ENCODE peak calls at places on chromosome 7, in six cellular contexts. W is transverse colon, M is endothelial cell of umbilical vein, X is adrenal gland, F is ovary, T is esophagus muscularis mucosa. J is an unnamed sample.

GRCh38 chr7:103870664-103871063 is 118.8 kb downstream of the RELN start:
- DNase-seq in X (no peak), F (no peak), W (no peak), T (no peak), M (no peak), J (no peak)

GRCh38 chr7:28408105-28408973 is 4.0 kb upstream of the CREB5 start:
- DNase-seq in W (peak), T (no peak), X (no peak), M (no peak), F (peak), J (no peak)

GRCh38 chr7:106111671-106112117 is 418 bp downstream of the SYPL1 start:
- DNase-seq in X (peak), F (no peak), M (no peak), T (no peak), W (peak), J (peak)

GRCh38 chr7:50342616-50343114 is 38.1 kb downstream of the IKZF1 start:
- DNase-seq in T (no peak), M (no peak), W (peak), F (no peak), X (no peak), J (peak)

GRCh38 chr7:95874129-95874528 is 101.8 kb downstream of the DYNC1I1 start:
- DNase-seq in T (no peak), W (no peak), F (no peak), X (no peak), M (peak), J (no peak)

GRCh38 chr7:22633954-22634474 is 93.0 kb upstream of the IL6 start:
- DNase-seq in X (no peak), F (no peak), W (no peak), T (no peak), M (no peak), J (no peak)

GRCh38 chr7:43247757-43248156 is 135.3 kb downstream of the HECW1 start:
- DNase-seq in T (no peak), F (no peak), X (no peak), W (no peak), M (no peak), J (no peak)

GRCh38 chr7:39265912-39266591 is 288.3 kb downstream of the POU6F2 start:
- DNase-seq in W (no peak), X (no peak), M (no peak), F (no peak), T (peak), J (no peak)

GRCh38 chr7:191105-192034 is 1.0 kb upstream of the FAM20C start:
- DNase-seq in X (peak), T (no peak), M (peak), W (no peak), F (peak), J (no peak)

GRCh38 chr7:601573-602340 is 82.1 kb upstream of the PDGFA start:
- DNase-seq in X (peak), W (peak), T (no peak), F (no peak), M (peak), J (no peak)

GRCh38 chr7:106167439-106168136 is 55.5 kb upstream of the SYPL1 start:
- DNase-seq in F (no peak), W (no peak), T (no peak), M (no peak), X (no peak), J (no peak)

GRCh38 chr7:150732786-150733733 is 4.2 kb upstream of the GIMAP5 start:
- DNase-seq in T (peak), X (no peak), M (no peak), F (no peak), W (no peak), J (no peak)

GRCh38 chr7:26305048-26305868 is 13.6 kb downstream of the SNX10 start:
- DNase-seq in F (no peak), X (peak), T (no peak), M (no peak), W (no peak), J (no peak)

GRCh38 chr7:36788814-36789470 is 64.6 kb upstream of the AOAH start:
- DNase-seq in T (peak), M (no peak), W (no peak), X (no peak), F (no peak), J (no peak)

GRCh38 chr7:41463770-41464470 is 239.0 kb downstream of the INHBA start:
- DNase-seq in F (no peak), X (no peak), W (no peak), M (no peak), T (no peak), J (no peak)

GRCh38 chr7:101635484-101635883 is 6.4 kb upstream of the MYL10 start:
- DNase-seq in W (no peak), M (no peak), X (peak), F (no peak), T (no peak), J (no peak)

GRCh38 chr7:156073366-156074052 is 261.2 kb upstream of the SHH start:
- DNase-seq in F (no peak), T (no peak), X (no peak), M (no peak), W (no peak), J (no peak)

GRCh38 chr7:7425321-7425720 is 110.4 kb downstream of the COL28A1 start:
- DNase-seq in W (no peak), M (no peak), X (no peak), T (no peak), F (no peak), J (no peak)

GRCh38 chr7:77403957-77404356 is 12.2 kb downstream of the GSAP start:
- DNase-seq in T (no peak), X (no peak), W (no peak), M (no peak), F (no peak), J (no peak)

GRCh38 chr7:100693312-100694195 is 496 bp downstream of the GIGYF1 start:
- DNase-seq in T (no peak), M (peak), F (peak), X (peak), W (no peak), J (peak)

GRCh38 chr7:47659664-47660462 is 78.0 kb upstream of the TNS3 start:
- DNase-seq in T (no peak), X (no peak), M (no peak), W (no peak), F (no peak), J (no peak)

GRCh38 chr7:138822867-138823535 is 25.0 kb upstream of the ATP6V0A4 start:
- DNase-seq in M (no peak), X (no peak), F (no peak), W (no peak), T (no peak), J (no peak)

GRCh38 chr7:55365103-55365679 is at the start of gene LANCL2:
- DNase-seq in X (peak), T (peak), W (peak), M (peak), F (no peak), J (no peak)

GRCh38 chr7:81447351-81447952 is 322.4 kb downstream of the HGF start:
- DNase-seq in W (peak), F (no peak), X (no peak), M (peak), T (no peak), J (no peak)

GRCh38 chr7:85456254-85456653 is 269.4 kb upstream of the SEMA3D start:
- DNase-seq in M (no peak), T (no peak), F (no peak), W (no peak), X (no peak), J (no peak)
- TF ChIP-seq POLR2A in M (no peak), T (no peak), F (no peak), W (no peak), X (no peak), J (no peak)

GRCh38 chr7:80288175-80289122 is 153.8 kb downstream of the GNAI1 start:
- DNase-seq in T (no peak), W (no peak), M (no peak), X (peak), F (no peak), J (no peak)
- TF ChIP-seq CTCF in T (no peak), W (no peak), M (no peak), X (peak), F (no peak), J (no peak)

GRCh38 chr7:158816995-158817394 is 12.3 kb downstream of the ESYT2 start:
- DNase-seq in X (no peak), M (no peak), W (peak), T (peak), F (no peak), J (no peak)

GRCh38 chr7:158816271-158816670 is 13.0 kb downstream of the ESYT2 start:
- DNase-seq in F (no peak), X (no peak), W (no peak), T (no peak), M (no peak), J (no peak)

GRCh38 chr7:158820656-158821055 is 8.7 kb downstream of the ESYT2 start:
- DNase-seq in F (no peak), T (no peak), X (no peak), M (no peak), W (no peak), J (no peak)

GRCh38 chr7:158819571-158820203 is 9.6 kb downstream of the ESYT2 start:
- DNase-seq in W (no peak), T (peak), X (no peak), M (no peak), F (no peak), J (no peak)

DNA sequence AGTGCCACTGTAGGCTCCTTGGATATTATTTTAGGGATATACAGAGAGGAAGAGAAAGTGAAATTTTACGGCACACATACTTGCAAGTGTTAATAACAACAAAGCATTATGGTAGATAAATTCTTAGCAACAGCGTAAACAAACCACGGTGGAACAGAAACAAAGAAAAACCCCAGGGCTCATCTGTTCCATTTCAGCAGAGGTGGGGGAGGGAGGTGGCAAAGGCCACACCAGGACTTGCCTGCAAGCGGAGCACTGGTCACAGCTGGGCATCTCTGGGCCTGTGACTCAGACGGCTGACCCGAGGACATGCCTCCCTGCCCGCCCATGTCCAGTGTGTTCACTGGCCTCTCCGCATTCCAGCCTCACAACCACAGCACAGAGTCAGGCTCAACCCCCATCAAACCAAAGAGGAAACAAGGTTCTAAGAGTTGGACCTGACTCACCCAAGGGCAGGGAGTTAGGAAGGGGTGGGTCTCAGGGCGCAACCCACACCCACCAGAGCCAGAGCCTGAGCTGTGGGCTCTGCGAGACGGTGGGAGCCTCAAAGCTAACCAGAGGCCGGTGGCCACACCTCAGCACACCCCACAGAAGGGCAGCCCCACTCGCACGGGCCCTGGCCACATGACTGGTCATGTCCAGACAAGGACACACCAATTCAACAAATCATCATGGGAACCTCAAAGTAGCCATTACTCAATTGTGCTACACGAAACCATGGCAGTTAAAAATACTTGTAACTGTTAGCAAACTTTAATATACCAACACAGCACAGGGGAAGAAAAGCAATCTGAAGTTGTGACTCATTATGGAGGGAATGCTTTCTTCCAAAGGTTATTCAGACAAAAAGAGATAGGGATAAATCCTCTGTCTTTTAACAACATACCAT is 10.7 kb downstream of the ESYT2 start:
- DNase-seq in X (peak), T (peak), W (peak), M (peak), F (peak), J (peak)
- TF ChIP-seq POLR2A in X (peak), T (peak), W (peak), M (peak), F (peak), J (no peak)

DNA sequence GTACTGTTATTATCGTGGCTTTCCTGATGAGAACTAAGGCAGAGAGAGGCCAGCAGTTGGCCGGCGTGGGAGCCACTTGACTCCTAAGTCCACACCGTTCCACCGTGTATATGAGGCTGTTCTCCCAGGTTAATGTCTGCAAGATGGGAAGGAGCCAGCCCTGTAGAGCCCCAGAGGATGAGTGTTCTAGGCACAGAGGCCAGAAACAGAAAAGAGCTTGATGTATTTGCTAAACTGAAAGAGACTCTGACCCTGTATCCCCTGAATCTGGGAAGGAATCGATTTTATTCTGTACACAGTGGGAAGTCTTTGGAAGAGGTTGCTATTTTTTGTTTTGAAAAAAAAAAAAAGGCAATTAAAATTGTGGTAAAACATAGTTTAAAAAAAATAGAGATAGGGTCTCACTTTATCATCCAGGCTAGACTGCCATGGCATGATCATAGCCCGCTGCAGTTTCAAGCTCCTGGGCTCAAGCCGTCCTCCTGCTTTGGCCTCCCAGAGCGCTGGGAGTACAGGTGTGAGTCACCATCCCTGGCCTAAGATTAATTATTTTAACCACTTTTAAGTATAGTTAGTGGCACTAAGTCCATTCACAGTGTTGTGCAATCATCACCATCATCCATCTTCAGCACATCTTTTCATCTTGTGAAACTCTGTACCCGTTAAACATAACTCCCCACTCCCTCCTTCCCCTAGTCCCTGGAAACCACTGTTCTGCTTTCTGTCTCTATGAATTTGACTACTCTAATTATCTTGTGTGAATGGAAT is 348.8 kb downstream of the SDK1 start:
- DNase-seq in W (no peak), F (no peak), X (no peak), T (no peak), M (no peak), J (no peak)
- TF ChIP-seq CTCF in W (no peak), F (no peak), X (no peak), T (no peak), M (no peak), J (no peak)

J was measured in breast epithelium.